ENCODE peak calls at places on chromosome 20, in nine cellular contexts. A is CD8-positive, alpha-beta memory T cell; G is ELF-1; F is Right ventricle myocardium inferior; N is uterus; H is retina; L is SW 1271; B is activated naive CD4-positive, alpha-beta T cell; J is choroid plexus epithelial cell. I is an unnamed sample.

GRCh38 chr20:62368629-62369507 is 1.8 kb upstream of the LAMA5 start:
- DNase-seq in J (no peak), B (no peak), F (peak), G (peak), A (no peak), L (no peak), H (peak), N (peak), I (peak)

GRCh38 chr20:34680586-34680985 is 3.7 kb upstream of the PIGU start:
- DNase-seq in J (peak), B (no peak), N (no peak), A (no peak), H (no peak), L (no peak), G (no peak), F (no peak), I (no peak)

GRCh38 chr20:50691585-50692552 is 527 bp upstream of the RIPOR3 start:
- DNase-seq in G (peak), H (peak), L (no peak), B (no peak), N (peak), F (no peak), A (no peak), J (peak), I (no peak)

GRCh38 chr20:56395166-56395565 is 2.7 kb downstream of the CSTF1 start:
- DNase-seq in N (no peak), H (peak), A (no peak), L (no peak), B (no peak), F (no peak), J (no peak), G (no peak), I (no peak)

GRCh38 chr20:50110141-50111047 is 2.6 kb downstream of the UBE2V1 start:
- DNase-seq in F (no peak), L (no peak), J (peak), G (no peak), A (peak), N (no peak), B (no peak), H (no peak), I (no peak)

GRCh38 chr20:10249048-10249770 is 30.6 kb downstream of the SNAP25 start:
- DNase-seq in B (no peak), L (no peak), A (no peak), F (no peak), G (no peak), N (no peak), J (peak), H (no peak), I (no peak)

GRCh38 chr20:61459266-61459665 is 207.2 kb downstream of the CDH4 start:
- DNase-seq in H (no peak), G (no peak), N (no peak), A (no peak), F (no peak), B (no peak), J (no peak), L (no peak), I (no peak)

GRCh38 chr20:24337074-24337473 is 132.4 kb upstream of the SYNDIG1 start:
- DNase-seq in F (no peak), B (no peak), G (peak), J (peak), N (no peak), H (no peak), L (peak), A (no peak), I (no peak)

GRCh38 chr20:4844325-4844724 is 122.6 kb downstream of the PRND start:
- DNase-seq in A (no peak), G (no peak), F (no peak), N (no peak), B (no peak), J (no peak), H (no peak), L (no peak), I (no peak)

GRCh38 chr20:45378191-45378590 is at the start of gene TP53TG5:
- DNase-seq in L (no peak), F (no peak), J (no peak), G (no peak), N (no peak), H (no peak), B (no peak), A (no peak), I (no peak)

GRCh38 chr20:50320005-50320909 is 129.6 kb downstream of the CEBPB start:
- DNase-seq in H (no peak), B (no peak), J (no peak), G (no peak), N (no peak), F (no peak), L (no peak), A (no peak), I (no peak)

GRCh38 chr20:3133156-3133555 is 26.5 kb downstream of the FASTKD5 start:
- DNase-seq in N (no peak), H (no peak), G (no peak), B (no peak), J (peak), A (no peak), L (no peak), F (no peak), I (no peak)

GRCh38 chr20:52064936-52065335 is 126.6 kb downstream of the ZFP64 start:
- DNase-seq in B (no peak), A (no peak), L (no peak), N (no peak), J (no peak), G (no peak), F (no peak), H (no peak), I (no peak)

GRCh38 chr20:33169176-33169794 is 1.3 kb downstream of the BPIFA2 start:
- DNase-seq in J (peak), L (no peak), F (no peak), A (no peak), G (peak), B (no peak), H (no peak), N (no peak), I (no peak)

I was measured in NCI-H1105 treated with DMSO at 0.1 percent for 48 hours.